ENCODE peak calls at places on chromosomes 2 and 18, in six cellular contexts. One of them, this sample, is unnamed.

GRCh38 chr2:205695460-205695979 is 13.2 kb downstream of the NRP2 start:
- DNase-seq in coronary artery: no peak
- DNase-seq in HCT116: no peak
- DNase-seq in kidney: no peak
- DNase-seq in lower lobe of right lung: no peak
- DNase-seq in prostate gland: no peak
- DNase-seq in this sample: no peak

GRCh38 chr18:49668583-49669290 is 106.9 kb downstream of the LIPG start:
- DNase-seq in HCT116: no peak
- DNase-seq in lower lobe of right lung: no peak
- DNase-seq in coronary artery: no peak
- DNase-seq in prostate gland: no peak
- DNase-seq in kidney: peak
- DNase-seq in this sample: no peak

GRCh38 chr18:8754995-8755955 is 49.9 kb downstream of the MTCL1 start:
- DNase-seq in HCT116: no peak
- DNase-seq in prostate gland: no peak
- DNase-seq in kidney: no peak
- DNase-seq in coronary artery: peak
- DNase-seq in lower lobe of right lung: no peak
- DNase-seq in this sample: peak

GRCh38 chr2:172100080-172101007 is 2.4 kb downstream of the DLX2 start:
- DNase-seq in coronary artery: no peak
- DNase-seq in HCT116: no peak
- DNase-seq in kidney: peak
- DNase-seq in lower lobe of right lung: no peak
- DNase-seq in prostate gland: no peak
- DNase-seq in this sample: no peak

GRCh38 chr2:227406177-227407031 is 18.7 kb upstream of the SCYGR1 start:
- DNase-seq in kidney: no peak
- DNase-seq in lower lobe of right lung: no peak
- DNase-seq in prostate gland: peak
- DNase-seq in coronary artery: peak
- DNase-seq in HCT116: peak
- DNase-seq in this sample: no peak

GRCh38 chr2:98730053-98730850 is 680 bp downstream of the MGAT4A start:
- DNase-seq in prostate gland: peak
- DNase-seq in HCT116: no peak
- DNase-seq in coronary artery: no peak
- DNase-seq in kidney: peak
- DNase-seq in lower lobe of right lung: peak
- DNase-seq in this sample: no peak

GRCh38 chr2:169775765-169776482 is 22.7 kb upstream of the SSB start:
- DNase-seq in prostate gland: no peak
- DNase-seq in coronary artery: no peak
- DNase-seq in HCT116: no peak
- DNase-seq in lower lobe of right lung: no peak
- DNase-seq in kidney: no peak
- DNase-seq in this sample: no peak

GRCh38 chr2:39142012-39142346 is 21.1 kb upstream of the SOS1 start:
- DNase-seq in lower lobe of right lung: no peak
- DNase-seq in HCT116: no peak
- DNase-seq in kidney: no peak
- DNase-seq in coronary artery: no peak
- DNase-seq in prostate gland: no peak
- DNase-seq in this sample: no peak

GRCh38 chr2:101349893-101350662 is 37.2 kb downstream of the CREG2 start:
- DNase-seq in kidney: no peak
- DNase-seq in prostate gland: no peak
- DNase-seq in coronary artery: no peak
- DNase-seq in HCT116: no peak
- DNase-seq in lower lobe of right lung: no peak
- DNase-seq in this sample: no peak

GRCh38 chr2:33678447-33678846 is 79.3 kb upstream of the FAM98A start:
- DNase-seq in HCT116: no peak
- DNase-seq in prostate gland: no peak
- DNase-seq in coronary artery: no peak
- DNase-seq in lower lobe of right lung: no peak
- DNase-seq in kidney: no peak
- DNase-seq in this sample: no peak

GRCh38 chr2:144515425-144515693 is 4.6 kb downstream of the ZEB2 start:
- DNase-seq in HCT116: no peak
- DNase-seq in coronary artery: no peak
- DNase-seq in kidney: no peak
- DNase-seq in prostate gland: no peak
- DNase-seq in lower lobe of right lung: no peak
- DNase-seq in this sample: no peak
- H3K27ac ChIP-seq in HCT116: no peak
- H3K27ac ChIP-seq in coronary artery: peak
- H3K27ac ChIP-seq in kidney: peak
- H3K27ac ChIP-seq in prostate gland: peak
- H3K27ac ChIP-seq in lower lobe of right lung: peak
- H3K27ac ChIP-seq in this sample: peak

GRCh38 chr2:231673348-231673770 is 35.0 kb upstream of the PTMA start:
- DNase-seq in kidney: no peak
- DNase-seq in HCT116: peak
- DNase-seq in prostate gland: no peak
- DNase-seq in lower lobe of right lung: peak
- DNase-seq in coronary artery: peak
- DNase-seq in this sample: peak
- H3K4me3 ChIP-seq in kidney: no peak
- H3K4me3 ChIP-seq in HCT116: peak
- H3K4me3 ChIP-seq in prostate gland: no peak
- H3K4me3 ChIP-seq in lower lobe of right lung: peak
- H3K4me3 ChIP-seq in coronary artery: no peak
- H3K4me3 ChIP-seq in this sample: no peak

GRCh38 chr2:4780679-4781078 is 911.5 kb upstream of the SOX11 start:
- DNase-seq in coronary artery: no peak
- DNase-seq in HCT116: no peak
- DNase-seq in lower lobe of right lung: no peak
- DNase-seq in prostate gland: no peak
- DNase-seq in kidney: no peak
- DNase-seq in this sample: no peak

GRCh38 chr2:4782647-4783046 is 909.5 kb upstream of the SOX11 start:
- DNase-seq in HCT116: no peak
- DNase-seq in kidney: no peak
- DNase-seq in lower lobe of right lung: no peak
- DNase-seq in prostate gland: no peak
- DNase-seq in coronary artery: no peak
- DNase-seq in this sample: no peak
- H3K27ac ChIP-seq in HCT116: no peak
- H3K27ac ChIP-seq in kidney: no peak
- H3K27ac ChIP-seq in lower lobe of right lung: no peak
- H3K27ac ChIP-seq in prostate gland: no peak
- H3K27ac ChIP-seq in coronary artery: no peak
- H3K27ac ChIP-seq in this sample: no peak

GRCh38 chr2:85064927-85065630 is 68.1 kb upstream of the TCF7L1 start:
- DNase-seq in HCT116: no peak
- DNase-seq in coronary artery: no peak
- DNase-seq in kidney: no peak
- DNase-seq in prostate gland: no peak
- DNase-seq in lower lobe of right lung: no peak
- DNase-seq in this sample: no peak

GRCh38 chr2:85066006-85066405 is 67.2 kb upstream of the TCF7L1 start:
- DNase-seq in kidney: no peak
- DNase-seq in prostate gland: no peak
- DNase-seq in HCT116: no peak
- DNase-seq in coronary artery: no peak
- DNase-seq in lower lobe of right lung: no peak
- DNase-seq in this sample: no peak

GRCh38 chr2:85063981-85064599 is 69.1 kb upstream of the TCF7L1 start:
- DNase-seq in prostate gland: no peak
- DNase-seq in coronary artery: no peak
- DNase-seq in lower lobe of right lung: no peak
- DNase-seq in kidney: no peak
- DNase-seq in HCT116: no peak
- DNase-seq in this sample: no peak

GRCh38 chr2:85071096-85071495 is 62.1 kb upstream of the TCF7L1 start:
- DNase-seq in coronary artery: no peak
- DNase-seq in lower lobe of right lung: no peak
- DNase-seq in HCT116: no peak
- DNase-seq in prostate gland: no peak
- DNase-seq in kidney: no peak
- DNase-seq in this sample: no peak

DNA sequence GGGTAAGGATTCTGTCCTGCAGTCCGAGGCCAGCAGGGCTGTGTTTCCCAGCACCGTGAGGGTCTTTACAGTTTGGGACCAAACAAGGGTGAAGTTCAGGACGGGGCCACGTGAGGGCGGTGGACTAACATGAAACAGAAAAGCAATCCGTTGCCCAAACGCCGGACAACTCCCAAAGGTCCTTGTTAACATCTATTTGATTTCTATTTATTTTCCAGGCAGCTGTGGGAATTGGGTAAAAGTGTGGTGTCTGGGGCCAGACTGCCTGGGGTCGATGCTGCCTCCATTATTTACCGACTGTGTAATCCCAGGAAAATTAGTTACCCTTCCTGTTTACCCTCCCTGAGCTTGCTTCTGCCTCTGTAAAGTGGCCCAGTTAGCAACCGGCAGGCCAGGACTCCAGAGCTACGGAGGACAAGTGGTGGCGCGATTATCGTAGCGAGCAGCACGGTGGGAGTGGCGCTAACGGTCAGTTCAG is 66.3 kb upstream of the TCF7L1 start:
- DNase-seq in HCT116: peak
- DNase-seq in coronary artery: peak
- DNase-seq in lower lobe of right lung: peak
- DNase-seq in prostate gland: peak
- DNase-seq in kidney: peak
- DNase-seq in this sample: no peak
- H3K4me3 ChIP-seq in HCT116: peak
- H3K4me3 ChIP-seq in coronary artery: peak
- H3K4me3 ChIP-seq in lower lobe of right lung: peak
- H3K4me3 ChIP-seq in prostate gland: no peak
- H3K4me3 ChIP-seq in kidney: peak
- H3K4me3 ChIP-seq in this sample: peak

DNA sequence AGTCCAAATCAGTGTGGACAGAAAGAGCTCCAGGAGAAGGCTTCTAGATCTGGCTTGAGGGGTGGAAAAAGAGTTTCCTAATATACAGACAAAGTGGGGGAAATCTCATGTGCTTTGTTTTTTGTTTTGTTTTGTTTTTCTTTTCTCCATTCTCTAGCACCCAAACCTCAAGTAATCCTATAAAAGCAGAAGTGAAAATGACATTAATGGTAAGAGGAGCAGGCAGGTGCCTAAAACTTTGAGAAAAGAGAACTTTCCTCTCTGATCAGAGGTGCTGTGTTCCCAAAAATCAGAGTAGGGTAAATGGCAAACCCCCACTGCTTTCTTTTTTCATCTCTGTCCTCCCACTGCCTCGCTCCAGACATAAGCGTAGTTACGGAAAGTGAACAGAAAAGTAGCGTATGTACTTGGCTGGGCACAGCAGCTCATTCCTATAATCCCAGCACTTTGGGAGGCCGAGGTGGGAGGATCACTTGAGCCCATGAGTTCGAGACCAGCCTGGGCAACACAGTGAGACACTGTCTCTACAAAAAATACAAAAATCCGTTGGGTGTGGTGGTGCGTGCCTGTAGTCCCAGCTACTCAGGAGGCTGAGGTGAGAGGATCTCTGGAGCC is 77.8 kb downstream of the FAM161A start:
- DNase-seq in HCT116: no peak
- DNase-seq in kidney: no peak
- DNase-seq in coronary artery: no peak
- DNase-seq in prostate gland: no peak
- DNase-seq in lower lobe of right lung: no peak
- DNase-seq in this sample: no peak
- H3K27ac ChIP-seq in HCT116: no peak
- H3K27ac ChIP-seq in kidney: no peak
- H3K27ac ChIP-seq in coronary artery: no peak
- H3K27ac ChIP-seq in prostate gland: no peak
- H3K27ac ChIP-seq in lower lobe of right lung: no peak
- H3K27ac ChIP-seq in this sample: no peak

GRCh38 chr2:182866461-182867369 is at the start of gene FRZB:
- DNase-seq in lower lobe of right lung: peak
- DNase-seq in prostate gland: peak
- DNase-seq in coronary artery: peak
- DNase-seq in HCT116: no peak
- DNase-seq in kidney: peak
- DNase-seq in this sample: peak

GRCh38 chr2:182868049-182868422 is 1.6 kb upstream of the FRZB start:
- DNase-seq in lower lobe of right lung: no peak
- DNase-seq in HCT116: no peak
- DNase-seq in kidney: no peak
- DNase-seq in coronary artery: no peak
- DNase-seq in prostate gland: no peak
- DNase-seq in this sample: no peak

GRCh38 chr2:182864949-182865348 is 1.5 kb downstream of the FRZB start:
- DNase-seq in lower lobe of right lung: no peak
- DNase-seq in prostate gland: no peak
- DNase-seq in coronary artery: no peak
- DNase-seq in kidney: no peak
- DNase-seq in HCT116: no peak
- DNase-seq in this sample: no peak

GRCh38 chr2:182867411-182868048 is 1.1 kb upstream of the FRZB start:
- DNase-seq in prostate gland: no peak
- DNase-seq in coronary artery: no peak
- DNase-seq in lower lobe of right lung: no peak
- DNase-seq in HCT116: no peak
- DNase-seq in kidney: no peak
- DNase-seq in this sample: no peak

DNA sequence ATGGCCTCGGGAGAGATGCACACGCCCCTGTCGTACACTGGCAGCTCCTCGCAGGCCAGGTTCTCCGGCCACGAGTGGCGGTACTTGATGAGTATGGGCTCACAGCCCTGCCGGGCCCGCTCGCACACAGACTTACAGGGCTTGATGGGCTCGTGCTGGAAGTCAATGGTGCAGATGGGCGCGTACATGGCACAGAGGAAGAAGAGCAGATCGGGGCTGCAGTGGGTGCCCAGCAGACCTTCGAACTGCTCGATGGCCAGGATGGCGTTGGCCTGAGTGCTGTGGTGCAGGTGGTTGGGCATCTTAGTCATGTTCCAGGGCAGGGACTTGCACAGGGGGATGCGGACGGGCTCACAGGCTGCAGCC is 359 bp downstream of the FRZB start:
- DNase-seq in lower lobe of right lung: no peak
- DNase-seq in kidney: peak
- DNase-seq in prostate gland: no peak
- DNase-seq in HCT116: no peak
- DNase-seq in coronary artery: no peak
- DNase-seq in this sample: no peak
- H3K4me3 ChIP-seq in lower lobe of right lung: peak
- H3K4me3 ChIP-seq in kidney: peak
- H3K4me3 ChIP-seq in prostate gland: peak
- H3K4me3 ChIP-seq in HCT116: no peak
- H3K4me3 ChIP-seq in coronary artery: peak
- H3K4me3 ChIP-seq in this sample: peak

This sample was measured in vagina.